ENCODE peak calls at places on chromosomes 5 and 9, in seven cellular contexts. K is fibroblast of the aortic adventitia; P is lung; V is effector memory CD4-positive, alpha-beta T cell; G is heart right ventricle; F is neural progenitor cell; T is PC-3. W is an unnamed sample.

GRCh38 chr5:132365213-132365612 is 4.3 kb upstream of the SLC22A5 start:
- DNase-seq in K (peak), P (no peak), V (no peak), G (no peak), F (no peak), T (peak), W (no peak)

GRCh38 chr5:989961-990530 is 18.6 kb upstream of the NKD2 start:
- DNase-seq in K (no peak), P (peak), V (no peak), G (peak), F (peak), T (peak), W (peak)

GRCh38 chr9:101706929-101707328 is 31.5 kb downstream of the GRIN3A start:
- DNase-seq in K (no peak), P (no peak), V (no peak), G (no peak), F (no peak), T (no peak), W (no peak)

GRCh38 chr5:100542086-100542485 is 6.9 kb downstream of the FAM174A start:
- DNase-seq in K (no peak), P (no peak), V (no peak), G (no peak), F (no peak), T (no peak), W (no peak)

GRCh38 chr5:95564450-95564849 is 9.5 kb downstream of the ARSK start:
- DNase-seq in K (no peak), P (no peak), V (no peak), G (no peak), F (no peak), T (no peak), W (no peak)

GRCh38 chr9:125971895-125972729 is 224.9 kb downstream of the PBX3 start:
- DNase-seq in K (no peak), P (peak), V (no peak), G (no peak), F (no peak), T (no peak), W (no peak)

GRCh38 chr5:93581738-93582414 is 857 bp upstream of the NR2F1-AS1 start:
- DNase-seq in K (peak), P (no peak), V (no peak), G (no peak), F (peak), T (peak), W (no peak)

GRCh38 chr5:69517763-69518212 is 25.2 kb downstream of the OCLN start:
- DNase-seq in K (peak), P (peak), V (no peak), G (no peak), F (no peak), T (peak), W (no peak)

GRCh38 chr5:159913048-159913447 is 3.2 kb upstream of the ADRA1B start:
- DNase-seq in K (peak), P (peak), V (no peak), G (no peak), F (no peak), T (peak), W (no peak)

GRCh38 chr5:94778712-94779111 is 160.2 kb downstream of the SLF1 start:
- DNase-seq in K (no peak), P (no peak), V (no peak), G (no peak), F (no peak), T (no peak), W (no peak)

GRCh38 chr9:136206602-136207333 is 1.8 kb upstream of the LHX3 start:
- DNase-seq in K (no peak), P (no peak), V (no peak), G (no peak), F (no peak), T (no peak), W (no peak)

GRCh38 chr9:136204086-136204805 is 682 bp downstream of the LHX3 start:
- DNase-seq in K (no peak), P (no peak), V (no peak), G (no peak), F (no peak), T (no peak), W (no peak)

GRCh38 chr9:136205707-136205992 is 722 bp upstream of the LHX3 start:
- DNase-seq in K (no peak), P (no peak), V (no peak), G (no peak), F (no peak), T (no peak), W (no peak)

GRCh38 chr9:136203406-136204085 is 1.4 kb downstream of the LHX3 start:
- DNase-seq in K (no peak), P (no peak), V (no peak), G (no peak), F (no peak), T (no peak), W (no peak)

GRCh38 chr9:136204838-136205706 is at the start of gene LHX3:
- DNase-seq in K (no peak), P (no peak), V (no peak), G (no peak), F (peak), T (no peak), W (no peak)
- H3K4me3 ChIP-seq in K (no peak), P (no peak), V (no peak), G (no peak), F (no peak), T (no peak), W (no peak)

DNA sequence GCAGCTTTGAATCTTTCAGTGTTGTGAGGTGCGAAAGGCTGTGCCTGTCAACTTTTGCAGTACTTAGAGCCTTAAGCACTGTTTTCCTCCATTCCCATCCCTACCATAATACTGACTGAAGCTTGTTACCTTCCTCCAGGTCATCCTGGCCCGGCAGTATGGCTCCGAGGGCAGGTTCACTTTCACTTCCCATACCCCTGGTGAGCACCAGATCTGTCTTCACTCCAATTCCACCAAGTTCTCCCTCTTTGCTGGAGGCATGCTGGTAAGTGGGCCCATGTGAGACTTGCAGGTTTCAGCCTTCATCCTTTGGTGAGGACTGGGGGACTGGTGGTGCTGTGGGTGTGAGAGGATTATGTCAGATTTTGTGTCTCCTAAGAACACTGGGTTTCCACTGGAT is 1.5 kb downstream of the TMED9 start:
- DNase-seq in K (no peak), P (no peak), V (no peak), G (no peak), F (no peak), T (no peak), W (no peak)
- H3K4me3 ChIP-seq in K (peak), P (no peak), V (peak), G (peak), F (no peak), T (peak), W (no peak)

GRCh38 chr5:10493884-10494283 is 52.2 kb downstream of the ROPN1L start:
- DNase-seq in K (no peak), P (no peak), V (no peak), G (no peak), F (no peak), T (no peak), W (no peak)
- H3K4me3 ChIP-seq in K (no peak), P (no peak), V (no peak), G (no peak), F (no peak), T (no peak), W (no peak)

DNA sequence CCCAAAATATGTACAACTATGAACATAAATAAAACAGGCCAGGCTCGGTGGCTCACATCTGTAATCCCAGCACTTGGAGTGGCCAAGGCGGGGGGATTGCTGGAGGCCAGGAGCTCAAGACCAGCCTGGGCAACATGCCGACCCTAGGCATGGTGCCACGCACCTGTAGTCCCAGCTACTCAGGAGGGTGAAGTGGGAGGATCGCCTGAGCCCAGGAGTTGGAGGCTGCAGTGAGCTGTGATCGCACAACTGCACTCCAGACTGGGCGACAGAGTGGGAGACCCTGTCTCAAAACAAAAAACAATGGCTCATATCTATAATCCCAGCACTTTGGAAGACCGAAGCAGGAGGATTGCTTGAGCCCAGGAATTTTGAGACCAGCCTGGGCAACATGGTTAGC is 1.5 kb downstream of the HAUS6 start:
- DNase-seq in K (no peak), P (no peak), V (no peak), G (no peak), F (no peak), T (no peak), W (no peak)
- H3K4me3 ChIP-seq in K (peak), P (no peak), V (peak), G (peak), F (peak), T (peak), W (no peak)

DNA sequence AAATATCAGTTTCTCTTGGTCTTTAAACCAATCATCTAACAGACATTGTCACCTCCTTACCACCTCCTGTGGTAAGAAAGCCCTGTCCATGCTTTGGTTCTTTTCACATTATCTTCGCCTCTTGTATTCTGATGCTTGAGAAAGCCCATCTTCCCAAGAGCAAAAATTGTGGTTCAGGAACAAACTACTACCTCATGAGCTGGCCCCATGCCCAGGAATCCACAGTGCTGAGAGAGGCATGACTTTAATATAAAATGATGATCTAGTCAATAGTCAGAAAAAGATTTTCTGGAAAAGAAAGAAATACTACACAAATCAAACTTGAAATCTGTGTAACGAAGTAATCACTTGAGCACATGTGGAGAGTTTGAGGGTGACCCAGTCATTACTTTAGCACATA is 94.7 kb downstream of the FGF10 start:
- DNase-seq in K (no peak), P (no peak), V (no peak), G (peak), F (no peak), T (peak), W (peak)
- H3K4me3 ChIP-seq in K (no peak), P (no peak), V (no peak), G (no peak), F (no peak), T (no peak), W (no peak)

GRCh38 chr9:37212435-37212834 is 92.1 kb downstream of the ZCCHC7 start:
- DNase-seq in K (no peak), P (no peak), V (no peak), G (no peak), F (no peak), T (no peak), W (no peak)
- H3K4me3 ChIP-seq in K (no peak), P (no peak), V (no peak), G (no peak), F (no peak), T (no peak), W (no peak)